ENCODE peak calls at places on chromosome 3, in four cellular contexts. One of them, this sample, is unnamed.
A peak's percentile ranks its signal among the peaks of the same experiment; 100 is the strongest.

GRCh38 chr3:430186-430585 is 233.6 kb downstream of the CHL1 start:
- DNase-seq in heart left ventricle: no peak
- DNase-seq in stomach: no peak
- DNase-seq in sigmoid colon: no peak
- DNase-seq in this sample: no peak

GRCh38 chr3:159783780-159784747 is 204.6 kb upstream of the IL12A start:
- DNase-seq in heart left ventricle: no peak
- DNase-seq in sigmoid colon: no peak
- DNase-seq in stomach: no peak
- DNase-seq in this sample: no peak

GRCh38 chr3:143216709-143217182 is 97.2 kb downstream of the CHST2 start:
- DNase-seq in heart left ventricle: no peak
- DNase-seq in stomach: no peak
- DNase-seq in sigmoid colon: no peak
- DNase-seq in this sample: no peak

GRCh38 chr3:62415312-62415791 is 42.0 kb upstream of the FEZF2 start:
- DNase-seq in sigmoid colon: no peak
- DNase-seq in stomach: no peak
- DNase-seq in heart left ventricle: no peak
- DNase-seq in this sample: no peak

GRCh38 chr3:53357457-53357856 is 10.1 kb upstream of the DCP1A start:
- DNase-seq in stomach: no peak
- DNase-seq in sigmoid colon: no peak
- DNase-seq in heart left ventricle: no peak
- DNase-seq in this sample: no peak

GRCh38 chr3:17494117-17494809 is 248.2 kb downstream of the TBC1D5 start:
- DNase-seq in sigmoid colon: no peak
- DNase-seq in heart left ventricle: no peak
- DNase-seq in stomach: no peak
- DNase-seq in this sample: no peak

GRCh38 chr3:127779747-127780146 is 42.6 kb downstream of the MGLL start:
- DNase-seq in heart left ventricle: no peak
- DNase-seq in stomach: no peak
- DNase-seq in sigmoid colon: no peak
- DNase-seq in this sample: peak; percentile 70

GRCh38 chr3:126952261-126952982 is 30.5 kb upstream of the PLXNA1 start:
- DNase-seq in sigmoid colon: peak; percentile 42
- DNase-seq in stomach: no peak
- DNase-seq in heart left ventricle: no peak
- DNase-seq in this sample: no peak

GRCh38 chr3:98788651-98789050 is 25.5 kb downstream of the ST3GAL6 start:
- DNase-seq in stomach: no peak
- DNase-seq in heart left ventricle: no peak
- DNase-seq in sigmoid colon: no peak
- DNase-seq in this sample: no peak

GRCh38 chr3:138833908-138834358 is 795 bp downstream of the PIK3CB start:
- DNase-seq in sigmoid colon: no peak
- DNase-seq in heart left ventricle: no peak
- DNase-seq in stomach: no peak
- DNase-seq in this sample: peak; percentile 56

GRCh38 chr3:59064276-59064675 is 14.5 kb upstream of the CFAP20DC start:
- DNase-seq in sigmoid colon: no peak
- DNase-seq in heart left ventricle: no peak
- DNase-seq in stomach: no peak
- DNase-seq in this sample: no peak

GRCh38 chr3:157175678-157176077 is 15.7 kb upstream of the CCNL1 start:
- DNase-seq in sigmoid colon: peak; percentile 76
- DNase-seq in heart left ventricle: no peak
- DNase-seq in stomach: no peak
- DNase-seq in this sample: no peak

DNA sequence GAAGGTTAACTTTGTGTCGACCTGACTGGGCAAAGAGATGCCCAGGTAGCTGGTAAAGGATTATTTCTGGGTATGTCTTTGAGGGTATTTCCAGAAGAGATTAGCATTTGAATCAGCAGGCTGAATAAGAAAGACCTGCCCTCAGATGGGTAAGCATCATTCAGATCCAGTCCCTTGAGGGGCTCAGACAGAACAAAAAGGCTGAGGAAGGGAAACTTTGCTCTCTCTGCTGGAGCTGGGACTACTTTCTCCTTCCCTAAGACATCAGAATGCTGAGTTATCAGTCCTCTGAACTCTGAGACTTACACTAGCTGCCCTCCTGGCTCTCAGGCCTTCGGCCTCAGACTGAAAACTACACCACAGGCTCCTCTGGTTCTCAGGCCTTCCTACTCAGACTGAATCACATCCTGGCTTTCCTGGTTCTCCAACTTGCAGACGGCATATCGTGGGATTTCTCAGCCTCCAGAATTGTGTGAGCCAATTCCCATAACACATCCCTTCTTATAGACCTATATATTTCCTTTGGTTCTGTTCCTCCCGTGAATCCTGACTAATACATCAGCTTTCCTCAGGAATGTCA is 982.9 kb downstream of the TUSC7 start:
- DNase-seq in heart left ventricle: no peak
- DNase-seq in stomach: no peak
- DNase-seq in sigmoid colon: no peak
- DNase-seq in this sample: no peak
- TF ChIP-seq POLR2A in heart left ventricle: no peak
- TF ChIP-seq POLR2A in stomach: no peak
- TF ChIP-seq POLR2A in sigmoid colon: no peak
- TF ChIP-seq POLR2A in this sample: no peak

GRCh38 chr3:113263020-113263419 is 51.7 kb downstream of the BOC start:
- DNase-seq in stomach: no peak
- DNase-seq in heart left ventricle: no peak
- DNase-seq in sigmoid colon: peak; percentile 56
- DNase-seq in this sample: no peak
- TF ChIP-seq POLR2A in stomach: no peak
- TF ChIP-seq POLR2A in heart left ventricle: no peak
- TF ChIP-seq POLR2A in sigmoid colon: no peak
- TF ChIP-seq POLR2A in this sample: no peak

GRCh38 chr3:16264708-16265454 is at the start of the genes DPH3 and OXNAD1:
- DNase-seq in sigmoid colon: peak; percentile 100
- DNase-seq in heart left ventricle: peak; percentile 100
- DNase-seq in stomach: peak; percentile 100
- DNase-seq in this sample: peak; percentile 100
- TF ChIP-seq POLR2A in sigmoid colon: peak; percentile 60
- TF ChIP-seq POLR2A in heart left ventricle: peak; percentile 74
- TF ChIP-seq POLR2A in stomach: no peak
- TF ChIP-seq POLR2A in this sample: peak; percentile 80

DNA sequence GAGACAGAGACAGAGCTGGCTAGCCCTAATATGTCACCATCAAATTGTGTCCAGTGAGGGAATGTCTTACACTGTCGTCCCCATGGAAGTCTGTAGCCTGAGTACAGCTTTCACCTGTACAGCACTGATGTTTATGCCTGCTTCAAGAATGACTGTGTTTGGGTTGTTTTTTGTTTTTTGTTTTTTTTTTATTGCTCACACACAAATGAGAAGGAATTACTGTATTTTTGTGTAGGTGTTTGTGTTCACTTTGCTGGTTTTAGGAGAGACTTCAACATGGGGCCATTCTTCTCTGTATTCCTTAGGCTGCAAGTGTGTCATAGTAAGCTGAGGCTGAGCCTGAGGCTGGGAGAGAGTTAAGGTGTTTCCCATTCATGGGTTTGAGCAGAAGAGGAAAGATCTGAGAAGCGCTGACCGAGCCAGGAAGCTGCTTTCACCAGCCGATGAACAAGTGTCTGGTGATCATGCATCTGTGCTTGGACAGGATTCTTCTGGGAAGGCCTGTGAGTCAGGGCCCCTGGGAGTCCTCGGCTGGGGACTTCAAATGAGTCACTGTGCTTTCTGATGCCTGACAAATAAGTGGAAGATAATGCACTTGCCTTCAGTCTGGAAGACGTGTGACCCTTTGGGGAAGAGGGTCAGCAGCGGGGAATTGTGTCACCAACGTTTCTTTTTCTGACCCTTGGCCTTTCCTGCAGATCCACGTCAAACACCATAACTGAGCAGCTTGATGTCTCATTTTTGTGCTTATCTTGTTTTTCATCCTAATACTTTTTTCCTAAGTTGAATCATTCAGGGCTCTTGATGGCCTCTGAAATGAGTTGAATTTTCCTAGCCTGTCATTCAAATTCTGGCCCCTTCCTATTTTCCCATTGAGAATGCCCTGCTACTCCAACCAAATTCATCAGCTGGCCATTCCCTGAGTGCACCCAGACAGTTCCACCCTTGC is 36.7 kb upstream of the ZBTB38 start:
- DNase-seq in sigmoid colon: peak; percentile 78
- DNase-seq in stomach: no peak
- DNase-seq in heart left ventricle: peak; percentile 88
- DNase-seq in this sample: peak; percentile 70
- TF ChIP-seq POLR2A in sigmoid colon: no peak
- TF ChIP-seq POLR2A in stomach: no peak
- TF ChIP-seq POLR2A in heart left ventricle: no peak
- TF ChIP-seq POLR2A in this sample: no peak

GRCh38 chr3:115146418-115147328 is at the start of gene ZBTB20:
- DNase-seq in heart left ventricle: peak; percentile 82
- DNase-seq in sigmoid colon: peak; percentile 87
- DNase-seq in stomach: peak; percentile 50
- DNase-seq in this sample: peak; percentile 75
- TF ChIP-seq POLR2A in heart left ventricle: peak; percentile 26
- TF ChIP-seq POLR2A in sigmoid colon: no peak
- TF ChIP-seq POLR2A in stomach: no peak
- TF ChIP-seq POLR2A in this sample: peak; percentile 59

GRCh38 chr3:196867507-196868296 is at the start of gene SENP5:
- DNase-seq in sigmoid colon: peak; percentile 94
- DNase-seq in stomach: peak; percentile 94
- DNase-seq in heart left ventricle: peak; percentile 96
- DNase-seq in this sample: peak; percentile 87
- TF ChIP-seq POLR2A in sigmoid colon: peak; percentile 73
- TF ChIP-seq POLR2A in stomach: no peak
- TF ChIP-seq POLR2A in heart left ventricle: peak; percentile 94
- TF ChIP-seq POLR2A in this sample: peak; percentile 89

DNA sequence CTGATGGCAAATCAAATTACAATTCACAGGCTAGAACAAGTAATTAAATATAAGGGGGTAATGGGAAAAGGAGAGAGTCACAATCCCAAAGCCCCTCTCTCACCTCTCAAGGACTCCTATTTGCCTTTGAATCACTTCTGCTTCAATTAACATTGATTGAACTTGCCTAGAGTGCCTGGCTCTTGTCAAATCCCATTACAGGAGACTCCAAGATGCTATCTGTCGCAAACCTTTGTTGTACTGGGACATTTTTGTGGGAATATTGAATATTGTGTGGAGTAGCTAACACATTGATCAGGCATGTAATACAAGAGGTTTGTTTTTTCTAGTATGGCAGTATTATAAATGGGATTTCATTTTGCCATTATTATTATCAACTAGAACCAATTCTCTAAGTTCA is 412.8 kb upstream of the AZI2 start:
- DNase-seq in sigmoid colon: no peak
- DNase-seq in stomach: no peak
- DNase-seq in heart left ventricle: no peak
- DNase-seq in this sample: no peak
- TF ChIP-seq POLR2A in sigmoid colon: no peak
- TF ChIP-seq POLR2A in stomach: no peak
- TF ChIP-seq POLR2A in heart left ventricle: no peak
- TF ChIP-seq POLR2A in this sample: no peak

This sample was measured in gastrocnemius medialis.